ENCODE peak calls at places on chromosome 1, in five cellular contexts. H, T, N, R and X are unnamed samples.

GRCh38 chr1:156625436-156626078 is 6.3 kb downstream of the HAPLN2 start:
- DNase-seq in T (peak), N (peak), H (peak), R (no peak), X (peak)

GRCh38 chr1:2890221-2890850 is 88.8 kb upstream of the TTC34 start:
- DNase-seq in R (no peak), T (no peak), H (no peak), N (no peak), X (no peak)

GRCh38 chr1:235714205-235714897 is 64.8 kb upstream of the GNG4 start:
- DNase-seq in H (no peak), T (peak), R (no peak), N (no peak), X (no peak)

GRCh38 chr1:67945733-67946374 is 104.6 kb downstream of the DIRAS3 start:
- DNase-seq in R (no peak), T (peak), H (peak), N (no peak), X (no peak)

GRCh38 chr1:205444931-205445652 is 10.8 kb downstream of the BLACAT1 start:
- DNase-seq in N (peak), T (no peak), H (peak), R (no peak), X (peak)

GRCh38 chr1:174466607-174467006 is 18.8 kb downstream of the GPR52 start:
- DNase-seq in T (no peak), N (no peak), R (no peak), H (no peak), X (no peak)

GRCh38 chr1:48333316-48333715 is 110.8 kb downstream of the SLC5A9 start:
- DNase-seq in R (no peak), N (no peak), T (no peak), H (no peak), X (no peak)

GRCh38 chr1:30837653-30838052 is 70.9 kb downstream of the SDC3 start:
- DNase-seq in T (no peak), R (no peak), N (no peak), H (no peak), X (no peak)

GRCh38 chr1:221097479-221098281 is 218.4 kb downstream of the HLX start:
- DNase-seq in R (no peak), N (peak), T (no peak), H (peak), X (peak)

GRCh38 chr1:151838491-151839412 is 868 bp downstream of the C2CD4D start:
- DNase-seq in R (no peak), T (peak), N (no peak), H (no peak), X (no peak)

GRCh38 chr1:216621536-216621935 is 101.7 kb downstream of the ESRRG start:
- DNase-seq in H (no peak), R (no peak), T (no peak), N (no peak), X (no peak)

GRCh38 chr1:47752048-47752451 is 245.1 kb downstream of the TRABD2B start:
- DNase-seq in H (no peak), N (no peak), T (no peak), R (no peak), X (no peak)

GRCh38 chr1:196393742-196394141 is 214.5 kb downstream of the KCNT2 start:
- DNase-seq in N (no peak), R (peak), H (peak), T (no peak), X (peak)

GRCh38 chr1:198879711-198880306 is 241.0 kb downstream of the PTPRC start:
- DNase-seq in N (no peak), R (no peak), T (no peak), H (no peak), X (no peak)